ENCODE peak calls at places on chromosomes 4 and X, in four cellular contexts. One of them, this sample, is unnamed.

GRCh38 chr4:125891597-125892258 is 577.0 kb downstream of the FAT4 start:
- DNase-seq in heart left ventricle: no peak
- DNase-seq in sigmoid colon: no peak
- DNase-seq in HCT116: no peak
- DNase-seq in this sample: no peak

GRCh38 chr4:3744901-3745300 is 21.3 kb upstream of the ADRA2C start:
- DNase-seq in HCT116: no peak
- DNase-seq in heart left ventricle: no peak
- DNase-seq in sigmoid colon: no peak
- DNase-seq in this sample: no peak

GRCh38 chrX:71859637-71860036 is 51.0 kb upstream of the NHSL2 start:
- DNase-seq in sigmoid colon: no peak
- DNase-seq in HCT116: peak
- DNase-seq in heart left ventricle: no peak
- DNase-seq in this sample: peak

GRCh38 chr4:39713691-39714090 is 15.8 kb downstream of the UBE2K start:
- DNase-seq in heart left ventricle: no peak
- DNase-seq in HCT116: no peak
- DNase-seq in sigmoid colon: no peak
- DNase-seq in this sample: no peak

GRCh38 chr4:80156410-80156809 is 40.9 kb upstream of the PRDM8 start:
- DNase-seq in HCT116: no peak
- DNase-seq in heart left ventricle: no peak
- DNase-seq in sigmoid colon: no peak
- DNase-seq in this sample: no peak

GRCh38 chr4:52822583-52823477 is 39.3 kb upstream of the RASL11B start:
- DNase-seq in heart left ventricle: no peak
- DNase-seq in HCT116: peak
- DNase-seq in sigmoid colon: no peak
- DNase-seq in this sample: no peak

GRCh38 chr4:138034871-138035270 is 207.3 kb downstream of the SLC7A11 start:
- DNase-seq in sigmoid colon: no peak
- DNase-seq in HCT116: no peak
- DNase-seq in heart left ventricle: no peak
- DNase-seq in this sample: no peak

GRCh38 chr4:67220848-67221247 is 324.5 kb downstream of the CENPC start:
- DNase-seq in sigmoid colon: no peak
- DNase-seq in HCT116: no peak
- DNase-seq in heart left ventricle: no peak
- DNase-seq in this sample: no peak

GRCh38 chr4:11843927-11844326 is 415.2 kb upstream of the HS3ST1 start:
- DNase-seq in HCT116: no peak
- DNase-seq in sigmoid colon: no peak
- DNase-seq in heart left ventricle: no peak
- DNase-seq in this sample: no peak

GRCh38 chr4:58732973-58733372 is 1622.8 kb upstream of the IGFBP7 start:
- DNase-seq in HCT116: no peak
- DNase-seq in heart left ventricle: no peak
- DNase-seq in sigmoid colon: no peak
- DNase-seq in this sample: no peak

GRCh38 chr4:3849140-3849539 is 83.0 kb downstream of the ADRA2C start:
- DNase-seq in HCT116: no peak
- DNase-seq in sigmoid colon: no peak
- DNase-seq in heart left ventricle: no peak
- DNase-seq in this sample: no peak

GRCh38 chrX:143788265-143788664 is 67.7 kb upstream of the SPANXN2 start:
- DNase-seq in sigmoid colon: no peak
- DNase-seq in HCT116: no peak
- DNase-seq in heart left ventricle: no peak
- DNase-seq in this sample: peak

GRCh38 chrX:49878834-49879655 is at the start of gene USP27X:
- DNase-seq in heart left ventricle: peak
- DNase-seq in sigmoid colon: peak
- DNase-seq in HCT116: peak
- DNase-seq in this sample: peak
- TF ChIP-seq POLR2A in heart left ventricle: peak
- TF ChIP-seq POLR2A in sigmoid colon: peak
- TF ChIP-seq POLR2A in HCT116: no peak
- TF ChIP-seq POLR2A in this sample: no peak

GRCh38 chr4:46081211-46081610 is 42.6 kb downstream of the GABRG1 start:
- DNase-seq in sigmoid colon: no peak
- DNase-seq in HCT116: no peak
- DNase-seq in heart left ventricle: no peak
- DNase-seq in this sample: no peak
- TF ChIP-seq CTCF in sigmoid colon: no peak
- TF ChIP-seq CTCF in HCT116: no peak
- TF ChIP-seq CTCF in heart left ventricle: no peak
- TF ChIP-seq CTCF in this sample: no peak

GRCh38 chr4:69518543-69519198 is 23.0 kb upstream of the UGT2B4 start:
- DNase-seq in HCT116: no peak
- DNase-seq in sigmoid colon: no peak
- DNase-seq in heart left ventricle: no peak
- DNase-seq in this sample: no peak

GRCh38 chr4:69524708-69525107 is 29.0 kb upstream of the UGT2B4 start:
- DNase-seq in heart left ventricle: no peak
- DNase-seq in HCT116: no peak
- DNase-seq in sigmoid colon: no peak
- DNase-seq in this sample: no peak

GRCh38 chr4:69522554-69522953 is 26.8 kb upstream of the UGT2B4 start:
- DNase-seq in heart left ventricle: no peak
- DNase-seq in sigmoid colon: no peak
- DNase-seq in HCT116: no peak
- DNase-seq in this sample: no peak

GRCh38 chr4:69518102-69518501 is 22.4 kb upstream of the UGT2B4 start:
- DNase-seq in heart left ventricle: no peak
- DNase-seq in sigmoid colon: no peak
- DNase-seq in HCT116: no peak
- DNase-seq in this sample: no peak

DNA sequence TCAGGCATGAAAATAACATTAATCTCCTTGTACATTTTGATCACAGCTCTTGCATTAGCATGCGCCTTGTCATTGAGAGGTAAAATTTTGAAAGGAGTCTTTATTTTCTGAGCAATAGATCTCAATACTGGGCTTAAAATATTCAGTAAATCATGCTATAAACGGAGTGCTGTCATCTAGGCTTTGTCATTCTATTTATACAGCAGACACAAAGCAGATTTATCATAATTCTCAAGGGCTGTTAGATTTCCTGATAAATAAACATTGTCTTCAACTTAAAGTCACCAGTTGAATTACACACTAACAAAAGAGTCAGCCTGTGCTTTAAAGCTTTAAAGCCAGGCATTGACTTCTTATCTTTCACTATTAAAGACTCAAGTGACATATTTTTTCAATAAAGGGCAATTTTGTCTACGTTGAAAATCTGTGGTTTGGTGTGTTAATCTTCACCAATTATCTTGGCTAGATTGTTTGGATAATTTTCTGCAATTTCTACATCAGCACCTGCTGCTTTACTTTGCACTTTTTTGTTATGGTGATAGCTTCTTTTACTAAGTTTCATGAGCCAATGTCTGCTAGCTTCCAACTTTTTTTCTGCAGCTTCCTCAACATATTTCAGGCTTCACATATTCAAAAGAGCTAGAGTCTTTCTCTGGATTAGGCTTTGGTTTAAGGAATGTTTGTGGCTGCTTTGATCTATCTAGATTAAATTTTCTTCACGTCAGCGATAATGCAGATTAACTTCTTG is 27.9 kb upstream of the UGT2B4 start:
- DNase-seq in HCT116: no peak
- DNase-seq in sigmoid colon: no peak
- DNase-seq in heart left ventricle: no peak
- DNase-seq in this sample: no peak
- TF ChIP-seq POLR2A in HCT116: no peak
- TF ChIP-seq POLR2A in sigmoid colon: no peak
- TF ChIP-seq POLR2A in heart left ventricle: no peak
- TF ChIP-seq POLR2A in this sample: no peak

DNA sequence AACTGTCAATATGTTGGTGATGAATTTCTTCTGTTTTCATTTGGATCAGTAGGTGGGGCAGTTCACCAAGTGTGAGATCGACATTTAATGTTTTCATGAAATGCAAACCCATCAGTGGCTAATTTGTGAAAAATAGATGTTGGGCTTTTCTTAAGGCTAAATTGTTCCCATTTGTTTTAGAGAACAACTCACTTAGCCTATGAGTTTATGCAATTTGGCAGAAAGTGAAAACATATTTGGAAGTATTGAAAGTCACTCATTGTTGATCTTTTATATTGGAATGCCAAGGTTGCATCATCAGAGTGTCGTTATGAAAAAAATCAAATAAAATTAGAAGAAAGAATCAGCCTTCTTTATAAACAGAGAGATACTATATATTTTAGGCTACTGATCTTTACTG is 132.4 kb downstream of the RPA4 start:
- DNase-seq in heart left ventricle: no peak
- DNase-seq in HCT116: no peak
- DNase-seq in sigmoid colon: no peak
- DNase-seq in this sample: no peak
- TF ChIP-seq CTCF in heart left ventricle: no peak
- TF ChIP-seq CTCF in HCT116: no peak
- TF ChIP-seq CTCF in sigmoid colon: no peak
- TF ChIP-seq CTCF in this sample: no peak